ENCODE peak calls at places on chromosomes 16 and 17, in five cellular contexts. One of them, this sample, is unnamed.

GRCh38 chr16:56300901-56301351 is 109.6 kb downstream of the GNAO1 start:
- DNase-seq in heart left ventricle: no peak
- DNase-seq in body of pancreas: no peak
- DNase-seq in adrenal gland: no peak
- DNase-seq in tibial nerve: no peak
- DNase-seq in this sample: no peak

GRCh38 chr17:50141750-50142119 is 8.7 kb downstream of the PPP1R9B start:
- DNase-seq in heart left ventricle: no peak
- DNase-seq in body of pancreas: no peak
- DNase-seq in adrenal gland: no peak
- DNase-seq in tibial nerve: no peak
- DNase-seq in this sample: no peak

GRCh38 chr16:69482410-69482951 is 58.1 kb downstream of the CYB5B start:
- DNase-seq in heart left ventricle: peak
- DNase-seq in body of pancreas: peak
- DNase-seq in adrenal gland: peak
- DNase-seq in tibial nerve: peak
- DNase-seq in this sample: peak

GRCh38 chr17:49450735-49451134 is 36.1 kb upstream of the PHB1 start:
- DNase-seq in heart left ventricle: no peak
- DNase-seq in body of pancreas: no peak
- DNase-seq in adrenal gland: no peak
- DNase-seq in tibial nerve: no peak
- DNase-seq in this sample: no peak

GRCh38 chr16:2952679-2953078 is 11.4 kb upstream of the KREMEN2 start:
- DNase-seq in heart left ventricle: no peak
- DNase-seq in body of pancreas: no peak
- DNase-seq in adrenal gland: no peak
- DNase-seq in tibial nerve: no peak
- DNase-seq in this sample: no peak

GRCh38 chr17:36598951-36599401 is 2.4 kb upstream of the MRM1 start:
- DNase-seq in heart left ventricle: no peak
- DNase-seq in body of pancreas: no peak
- DNase-seq in adrenal gland: no peak
- DNase-seq in tibial nerve: no peak
- DNase-seq in this sample: no peak

GRCh38 chr17:49717371-49717841 is 9.6 kb upstream of the SLC35B1 start:
- DNase-seq in heart left ventricle: peak
- DNase-seq in body of pancreas: peak
- DNase-seq in adrenal gland: peak
- DNase-seq in tibial nerve: no peak
- DNase-seq in this sample: peak

GRCh38 chr16:87780385-87780989 is 14.7 kb upstream of the KLHDC4 start:
- DNase-seq in heart left ventricle: peak
- DNase-seq in body of pancreas: peak
- DNase-seq in adrenal gland: peak
- DNase-seq in tibial nerve: no peak
- DNase-seq in this sample: no peak

GRCh38 chr16:56321159-56321558 is 104.2 kb downstream of the AMFR start:
- DNase-seq in heart left ventricle: no peak
- DNase-seq in body of pancreas: no peak
- DNase-seq in adrenal gland: no peak
- DNase-seq in tibial nerve: no peak
- DNase-seq in this sample: no peak

GRCh38 chr16:68972720-68973119 is 129.4 kb downstream of the TANGO6 start:
- DNase-seq in heart left ventricle: no peak
- DNase-seq in body of pancreas: no peak
- DNase-seq in adrenal gland: peak
- DNase-seq in tibial nerve: no peak
- DNase-seq in this sample: no peak

GRCh38 chr17:29933379-29933778 is 3.4 kb upstream of the SSH2 start:
- DNase-seq in heart left ventricle: no peak
- DNase-seq in body of pancreas: no peak
- DNase-seq in adrenal gland: no peak
- DNase-seq in tibial nerve: no peak
- DNase-seq in this sample: no peak

GRCh38 chr17:63995626-63996025 is 2.5 kb upstream of the PRR29 start:
- DNase-seq in heart left ventricle: no peak
- DNase-seq in body of pancreas: no peak
- DNase-seq in adrenal gland: no peak
- DNase-seq in tibial nerve: no peak
- DNase-seq in this sample: no peak

GRCh38 chr16:68115851-68116250 is 30.7 kb downstream of the NFATC3 start:
- DNase-seq in heart left ventricle: no peak
- DNase-seq in body of pancreas: no peak
- DNase-seq in adrenal gland: no peak
- DNase-seq in tibial nerve: no peak
- DNase-seq in this sample: no peak

GRCh38 chr17:18377437-18378204 is at the start of gene EVPLL:
- DNase-seq in heart left ventricle: peak
- DNase-seq in body of pancreas: peak
- DNase-seq in adrenal gland: no peak
- DNase-seq in tibial nerve: no peak
- DNase-seq in this sample: peak

GRCh38 chr17:28324776-28325175 is 5.8 kb downstream of the TMEM97 start:
- DNase-seq in heart left ventricle: no peak
- DNase-seq in body of pancreas: no peak
- DNase-seq in adrenal gland: no peak
- DNase-seq in tibial nerve: no peak
- DNase-seq in this sample: no peak

GRCh38 chr17:64599187-64599676 is 62.9 kb downstream of the SMURF2 start:
- DNase-seq in heart left ventricle: no peak
- DNase-seq in body of pancreas: peak
- DNase-seq in adrenal gland: no peak
- DNase-seq in tibial nerve: no peak
- DNase-seq in this sample: no peak

GRCh38 chr17:65463242-65463641 is 98.2 kb downstream of the AXIN2 start:
- DNase-seq in heart left ventricle: peak
- DNase-seq in body of pancreas: peak
- DNase-seq in adrenal gland: peak
- DNase-seq in tibial nerve: no peak
- DNase-seq in this sample: peak

GRCh38 chr17:8608001-8608400 is 22.5 kb downstream of the MYH10 start:
- DNase-seq in heart left ventricle: no peak
- DNase-seq in body of pancreas: no peak
- DNase-seq in adrenal gland: no peak
- DNase-seq in tibial nerve: no peak
- DNase-seq in this sample: no peak

GRCh38 chr17:69677130-69677529 is 262.6 kb downstream of the MAP2K6 start:
- DNase-seq in heart left ventricle: no peak
- DNase-seq in body of pancreas: no peak
- DNase-seq in adrenal gland: no peak
- DNase-seq in tibial nerve: no peak
- DNase-seq in this sample: no peak

GRCh38 chr16:17299790-17300189 is 171.0 kb downstream of the XYLT1 start:
- DNase-seq in heart left ventricle: no peak
- DNase-seq in body of pancreas: no peak
- DNase-seq in adrenal gland: no peak
- DNase-seq in tibial nerve: no peak
- DNase-seq in this sample: no peak

GRCh38 chr16:68592466-68593337 is 52.4 kb upstream of the CDH3 start:
- DNase-seq in heart left ventricle: no peak
- DNase-seq in body of pancreas: no peak
- DNase-seq in adrenal gland: no peak
- DNase-seq in tibial nerve: no peak
- DNase-seq in this sample: no peak

GRCh38 chr17:16929281-16929680 is 42.6 kb downstream of the TNFRSF13B start:
- DNase-seq in heart left ventricle: no peak
- DNase-seq in body of pancreas: no peak
- DNase-seq in adrenal gland: no peak
- DNase-seq in tibial nerve: no peak
- DNase-seq in this sample: no peak

GRCh38 chr17:36152639-36153120 is 23.8 kb downstream of the TBC1D3B start:
- DNase-seq in heart left ventricle: no peak
- DNase-seq in body of pancreas: no peak
- DNase-seq in adrenal gland: no peak
- DNase-seq in tibial nerve: no peak
- DNase-seq in this sample: no peak

GRCh38 chr17:21127508-21128077 is 829 bp downstream of the DHRS7B start:
- DNase-seq in heart left ventricle: no peak
- DNase-seq in body of pancreas: no peak
- DNase-seq in adrenal gland: no peak
- DNase-seq in tibial nerve: no peak
- DNase-seq in this sample: no peak

GRCh38 chr17:80242505-80242904 is 18.1 kb upstream of the RNF213 start:
- DNase-seq in heart left ventricle: no peak
- DNase-seq in body of pancreas: no peak
- DNase-seq in adrenal gland: no peak
- DNase-seq in tibial nerve: no peak
- DNase-seq in this sample: no peak

GRCh38 chr16:67647111-67647651 is 2.2 kb downstream of the CARMIL2 start:
- DNase-seq in heart left ventricle: no peak
- DNase-seq in body of pancreas: no peak
- DNase-seq in adrenal gland: no peak
- DNase-seq in tibial nerve: no peak
- DNase-seq in this sample: no peak

GRCh38 chr17:46191332-46192210 is 1.7 kb downstream of the KANSL1 start:
- DNase-seq in heart left ventricle: no peak
- DNase-seq in body of pancreas: no peak
- DNase-seq in adrenal gland: no peak
- DNase-seq in tibial nerve: no peak
- DNase-seq in this sample: peak

GRCh38 chr17:4789951-4790704 is 1.4 kb downstream of the GLTPD2 start:
- DNase-seq in heart left ventricle: peak
- DNase-seq in body of pancreas: peak
- DNase-seq in adrenal gland: peak
- DNase-seq in tibial nerve: peak
- DNase-seq in this sample: peak
- TF ChIP-seq POLR2A in heart left ventricle: no peak
- TF ChIP-seq POLR2A in body of pancreas: peak
- TF ChIP-seq POLR2A in adrenal gland: peak
- TF ChIP-seq POLR2A in tibial nerve: peak
- TF ChIP-seq POLR2A in this sample: peak

GRCh38 chr17:78206298-78206697 is 7.8 kb upstream of the BIRC5 start:
- DNase-seq in heart left ventricle: no peak
- DNase-seq in body of pancreas: no peak
- DNase-seq in adrenal gland: no peak
- DNase-seq in tibial nerve: no peak
- DNase-seq in this sample: no peak
- TF ChIP-seq CTCF in heart left ventricle: no peak
- TF ChIP-seq CTCF in body of pancreas: no peak
- TF ChIP-seq CTCF in adrenal gland: no peak
- TF ChIP-seq CTCF in tibial nerve: no peak
- TF ChIP-seq CTCF in this sample: no peak

GRCh38 chr17:78716292-78716691 is 65.8 kb downstream of the CYTH1 start:
- DNase-seq in heart left ventricle: no peak
- DNase-seq in body of pancreas: no peak
- DNase-seq in adrenal gland: no peak
- DNase-seq in tibial nerve: no peak
- DNase-seq in this sample: no peak
- H3K27ac ChIP-seq in heart left ventricle: no peak
- H3K27ac ChIP-seq in body of pancreas: peak
- H3K27ac ChIP-seq in adrenal gland: no peak
- H3K27ac ChIP-seq in tibial nerve: peak
- H3K27ac ChIP-seq in this sample: no peak

GRCh38 chr16:10740845-10741208 is 2.8 kb upstream of the NUBP1 start:
- DNase-seq in heart left ventricle: no peak
- DNase-seq in body of pancreas: no peak
- DNase-seq in adrenal gland: no peak
- DNase-seq in tibial nerve: no peak
- DNase-seq in this sample: no peak

GRCh38 chr16:10736926-10737625 is 6.6 kb upstream of the NUBP1 start:
- DNase-seq in heart left ventricle: peak
- DNase-seq in body of pancreas: peak
- DNase-seq in adrenal gland: peak
- DNase-seq in tibial nerve: no peak
- DNase-seq in this sample: peak

GRCh38 chr16:10741844-10742243 is 1.8 kb upstream of the NUBP1 start:
- DNase-seq in heart left ventricle: peak
- DNase-seq in body of pancreas: peak
- DNase-seq in adrenal gland: no peak
- DNase-seq in tibial nerve: no peak
- DNase-seq in this sample: no peak

GRCh38 chr16:10740000-10740844 is 3.4 kb upstream of the NUBP1 start:
- DNase-seq in heart left ventricle: no peak
- DNase-seq in body of pancreas: no peak
- DNase-seq in adrenal gland: no peak
- DNase-seq in tibial nerve: no peak
- DNase-seq in this sample: no peak

DNA sequence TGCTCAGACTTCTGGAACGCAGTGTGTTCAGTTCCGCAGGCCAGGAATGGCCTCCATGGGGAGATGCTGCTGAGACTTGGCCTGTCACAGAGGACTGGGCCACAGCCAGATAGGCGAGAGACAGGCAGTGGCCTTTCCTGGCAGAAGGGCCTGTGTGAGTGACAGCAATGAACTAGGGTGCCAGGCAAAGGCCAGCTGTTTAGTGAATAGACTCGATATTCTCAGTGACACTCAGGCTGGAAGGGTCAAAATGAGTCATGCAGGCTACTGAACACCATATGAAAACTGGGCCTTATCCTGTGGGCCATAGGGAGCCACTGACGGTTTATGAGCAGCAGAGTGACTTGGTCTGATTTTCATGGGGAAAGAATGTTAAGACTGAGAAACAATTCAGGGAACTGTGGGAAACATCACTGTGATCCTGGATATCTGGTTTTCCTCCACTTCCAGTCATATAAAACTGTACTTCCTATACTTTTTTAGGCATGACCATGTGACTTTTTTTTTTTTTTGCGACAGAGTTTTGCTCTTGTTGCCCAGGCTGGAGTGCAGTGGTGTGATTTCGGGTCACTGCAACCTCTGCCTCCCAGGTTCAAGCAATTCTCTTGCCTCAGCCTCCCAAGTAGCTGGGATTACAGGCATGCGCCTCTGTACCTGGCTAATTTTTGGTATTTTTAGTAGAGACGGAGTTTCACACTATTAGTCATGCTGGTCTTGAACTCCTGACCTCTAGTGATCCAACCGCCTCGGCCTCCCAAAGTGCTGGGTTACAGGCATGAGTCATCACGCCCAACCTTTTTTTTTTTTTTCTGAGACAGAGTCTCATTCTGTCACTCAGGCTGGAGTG is 5.2 kb upstream of the NUBP1 start:
- DNase-seq in heart left ventricle: peak
- DNase-seq in body of pancreas: peak
- DNase-seq in adrenal gland: peak
- DNase-seq in tibial nerve: no peak
- DNase-seq in this sample: peak
- TF ChIP-seq POLR2A in heart left ventricle: no peak
- TF ChIP-seq POLR2A in body of pancreas: no peak
- TF ChIP-seq POLR2A in adrenal gland: no peak
- TF ChIP-seq POLR2A in tibial nerve: no peak
- TF ChIP-seq POLR2A in this sample: no peak

This sample was measured in thyroid gland.